ENCODE peak calls at places on chromosomes 5 and 9, in six cellular contexts. A is stimulated activated CD8-positive, alpha-beta memory T cell treated with anti-CD3 and anti-CD28 coated beads, Interleukin-7, amount 100 ng/mL, for 24 hours; C is NCI-H1048; O is hippocampal formation; Y is naive thymus-derived CD4-positive, alpha-beta T cell; M is COLO829. P is an unnamed sample.

GRCh38 chr9:18245911-18246310 is 228.0 kb upstream of the ADAMTSL1 start:
- DNase-seq in A (no peak), C (no peak), O (no peak), Y (no peak), M (peak; percentile 56), P (peak; percentile 35)

GRCh38 chr5:83750759-83751158 is 30.1 kb upstream of the HAPLN1 start:
- DNase-seq in A (no peak), C (no peak), O (no peak), Y (no peak), M (no peak), P (no peak)

GRCh38 chr9:106287108-106287631 is 575.8 kb upstream of the ZNF462 start:
- DNase-seq in A (no peak), C (no peak), O (peak; percentile 28), Y (no peak), M (peak; percentile 68), P (no peak)

GRCh38 chr9:98518556-98518955 is 190.2 kb downstream of the GABBR2 start:
- DNase-seq in A (no peak), C (no peak), O (no peak), Y (no peak), M (no peak), P (no peak)

GRCh38 chr5:50881407-50881806 is 215.0 kb downstream of the PARP8 start:
- DNase-seq in A (no peak), C (no peak), O (no peak), Y (no peak), M (no peak), P (no peak)

GRCh38 chr5:11815481-11815880 is 88.8 kb downstream of the CTNND2 start:
- DNase-seq in A (no peak), C (no peak), O (no peak), Y (no peak), M (no peak), P (no peak)

GRCh38 chr5:171580506-171581265 is 161.2 kb downstream of the FGF18 start:
- DNase-seq in A (no peak), C (no peak), O (no peak), Y (no peak), M (peak; percentile 11), P (peak; percentile 46)

GRCh38 chr5:178386532-178386931 is 153.9 kb upstream of the PHYKPL start:
- DNase-seq in A (no peak), C (no peak), O (no peak), Y (no peak), M (no peak), P (no peak)

GRCh38 chr5:65105301-65105700 is 336.6 kb downstream of the CWC27 start:
- DNase-seq in A (no peak), C (no peak), O (no peak), Y (no peak), M (no peak), P (no peak)

GRCh38 chr9:93577940-93578682 is 1.7 kb downstream of the PHF2 start:
- DNase-seq in A (no peak), C (no peak), O (no peak), Y (no peak), M (no peak), P (no peak)

GRCh38 chr5:94793113-94793815 is 174.8 kb downstream of the SLF1 start:
- DNase-seq in A (no peak), C (no peak), O (no peak), Y (peak; percentile 14), M (peak; percentile 32), P (peak; percentile 95)

GRCh38 chr5:73623060-73623459 is 2.9 kb upstream of the ARHGEF28 start:
- DNase-seq in A (no peak), C (no peak), O (no peak), Y (no peak), M (no peak), P (no peak)

GRCh38 chr9:111897831-111898144 is 1.2 kb downstream of the UGCG start:
- DNase-seq in A (no peak), C (no peak), O (no peak), Y (no peak), M (no peak), P (peak; percentile 37)

GRCh38 chr9:14723301-14723700 is 768 bp upstream of the CER1 start:
- DNase-seq in A (no peak), C (no peak), O (no peak), Y (no peak), M (no peak), P (no peak)

GRCh38 chr9:114266969-114267368 is 55.9 kb upstream of the ORM1 start:
- DNase-seq in A (no peak), C (no peak), O (no peak), Y (no peak), M (no peak), P (no peak)

GRCh38 chr9:134538856-134539562 is 102.6 kb upstream of the COL5A1 start:
- DNase-seq in A (no peak), C (no peak), O (no peak), Y (no peak), M (no peak), P (no peak)

GRCh38 chr9:111599092-111599947 is at the start of gene PTGR1:
- DNase-seq in A (no peak), C (peak; percentile 24), O (peak; percentile 54), Y (peak; percentile 5), M (peak; percentile 87), P (peak; percentile 88)

GRCh38 chr5:111223086-111223789 is 946 bp upstream of the CAMK4 start:
- DNase-seq in A (no peak), C (no peak), O (no peak), Y (no peak), M (no peak), P (no peak)

GRCh38 chr9:10059044-10059443 is 553.8 kb downstream of the PTPRD start:
- DNase-seq in A (no peak), C (no peak), O (no peak), Y (no peak), M (no peak), P (no peak)

GRCh38 chr9:35650341-35651158 is at the start of gene SIT1:
- DNase-seq in A (no peak), C (no peak), O (no peak), Y (peak; percentile 58), M (no peak), P (no peak)

GRCh38 chr5:120035815-120036577 is 406.6 kb downstream of the FAM170A start:
- DNase-seq in A (no peak), C (no peak), O (no peak), Y (no peak), M (no peak), P (no peak)

GRCh38 chr5:139636975-139637408 is 11.2 kb upstream of the CXXC5 start:
- DNase-seq in A (no peak), C (no peak), O (no peak), Y (no peak), M (no peak), P (peak; percentile 49)

GRCh38 chr5:140346348-140347221 is at the start of gene HBEGF:
- DNase-seq in A (no peak), C (peak; percentile 28), O (peak; percentile 83), Y (peak; percentile 53), M (peak; percentile 61), P (peak; percentile 70)

GRCh38 chr9:134356496-134357470 is 30.5 kb downstream of the RXRA start:
- DNase-seq in A (no peak), C (no peak), O (no peak), Y (no peak), M (no peak), P (no peak)

GRCh38 chr9:134294228-134295071 is 31.8 kb upstream of the RXRA start:
- DNase-seq in A (no peak), C (no peak), O (no peak), Y (no peak), M (no peak), P (no peak)

GRCh38 chr9:123742009-123742767 is 187.7 kb downstream of the DENND1A start:
- DNase-seq in A (no peak), C (no peak), O (peak; percentile 40), Y (no peak), M (peak; percentile 79), P (peak; percentile 10)

GRCh38 chr9:98570663-98571440 is 137.9 kb downstream of the GABBR2 start:
- DNase-seq in A (no peak), C (no peak), O (no peak), Y (no peak), M (no peak), P (no peak)

GRCh38 chr5:143244000-143244736 is 159.3 kb downstream of the NR3C1 start:
- DNase-seq in A (no peak), C (no peak), O (no peak), Y (no peak), M (peak; percentile 61), P (peak; percentile 99)

GRCh38 chr5:59597690-59598546 is 295.6 kb downstream of the PDE4D start:
- DNase-seq in A (no peak), C (no peak), O (no peak), Y (no peak), M (no peak), P (peak; percentile 21)

GRCh38 chr9:114804504-114804903 is 1.3 kb downstream of the TNFSF15 start:
- DNase-seq in A (no peak), C (no peak), O (no peak), Y (no peak), M (peak; percentile 61), P (peak; percentile 91)

GRCh38 chr9:99008187-99008586 is 64.5 kb downstream of the COL15A1 start:
- DNase-seq in A (no peak), C (no peak), O (no peak), Y (no peak), M (no peak), P (no peak)

GRCh38 chr9:97907632-97908031 is 14.7 kb downstream of the TRMO start:
- DNase-seq in A (no peak), C (no peak), O (no peak), Y (no peak), M (no peak), P (no peak)

GRCh38 chr5:139745800-139746690 is 49.6 kb upstream of the PSD2 start:
- DNase-seq in A (no peak), C (peak; percentile 58), O (no peak), Y (peak; percentile 38), M (peak; percentile 68), P (no peak)

GRCh38 chr5:54573783-54574485 is 56.4 kb downstream of the SNX18 start:
- DNase-seq in A (no peak), C (no peak), O (no peak), Y (no peak), M (no peak), P (no peak)

GRCh38 chr5:17316973-17317459 is 99.6 kb downstream of the BASP1 start:
- DNase-seq in A (no peak), C (peak; percentile 13), O (no peak), Y (no peak), M (no peak), P (peak; percentile 74)

GRCh38 chr9:68462004-68462775 is 78.5 kb downstream of the TMEM252 start:
- DNase-seq in A (no peak), C (no peak), O (no peak), Y (no peak), M (no peak), P (no peak)